ENCODE peak calls at places on chromosomes 7 and 10, in four cellular contexts. X is thoracic aorta, H is transverse colon, L is choroid plexus epithelial cell. F is an unnamed sample.

GRCh38 chr10:104080762-104081161 is 4.9 kb downstream of the COL17A1 start:
- DNase-seq in X (no peak), H (peak), L (no peak), F (no peak)

GRCh38 chr7:8881916-8882315 is 448.5 kb downstream of the NXPH1 start:
- DNase-seq in X (no peak), H (no peak), L (peak), F (no peak)

GRCh38 chr7:24119852-24120251 is 164.1 kb upstream of the NPY start:
- DNase-seq in X (no peak), H (no peak), L (no peak), F (no peak)

GRCh38 chr10:131650169-131650705 is 250.6 kb upstream of the PPP2R2D start:
- DNase-seq in X (no peak), H (no peak), L (no peak), F (no peak)

GRCh38 chr10:71451754-71452153 is 55.0 kb downstream of the CDH23 start:
- DNase-seq in X (no peak), H (no peak), L (no peak), F (no peak)

GRCh38 chr7:40839881-40840280 is 705.1 kb downstream of the SUGCT start:
- DNase-seq in X (no peak), H (no peak), L (peak), F (no peak)

GRCh38 chr7:23474098-23474828 is 4.0 kb upstream of the IGF2BP3 start:
- DNase-seq in X (no peak), H (peak), L (peak), F (peak)

GRCh38 chr10:13651969-13652720 is 65.4 kb downstream of the PRPF18 start:
- DNase-seq in X (no peak), H (no peak), L (no peak), F (no peak)

GRCh38 chr7:123979876-123980275 is 53.0 kb downstream of the TMEM229A start:
- DNase-seq in X (no peak), H (no peak), L (peak), F (no peak)

GRCh38 chr10:43852141-43852540 is 203.5 kb upstream of the ZNF32 start:
- DNase-seq in X (no peak), H (no peak), L (no peak), F (no peak)

GRCh38 chr7:43303740-43304241 is 191.3 kb downstream of the HECW1 start:
- DNase-seq in X (no peak), H (no peak), L (peak), F (peak)

GRCh38 chr7:19674266-19674960 is 34.4 kb downstream of the POLR1F start:
- DNase-seq in X (no peak), H (no peak), L (peak), F (no peak)

GRCh38 chr10:95567903-95568630 is 6.9 kb upstream of the SORBS1 start:
- DNase-seq in X (no peak), H (no peak), L (no peak), F (no peak)

GRCh38 chr7:22672892-22673637 is 53.9 kb upstream of the IL6 start:
- DNase-seq in X (no peak), H (no peak), L (no peak), F (no peak)

GRCh38 chr7:152489044-152489443 is 53.2 kb upstream of the KMT2C start:
- DNase-seq in X (no peak), H (no peak), L (no peak), F (no peak)

GRCh38 chr10:25895856-25896255 is 38.2 kb upstream of the MYO3A start:
- DNase-seq in X (no peak), H (no peak), L (no peak), F (no peak)

DNA sequence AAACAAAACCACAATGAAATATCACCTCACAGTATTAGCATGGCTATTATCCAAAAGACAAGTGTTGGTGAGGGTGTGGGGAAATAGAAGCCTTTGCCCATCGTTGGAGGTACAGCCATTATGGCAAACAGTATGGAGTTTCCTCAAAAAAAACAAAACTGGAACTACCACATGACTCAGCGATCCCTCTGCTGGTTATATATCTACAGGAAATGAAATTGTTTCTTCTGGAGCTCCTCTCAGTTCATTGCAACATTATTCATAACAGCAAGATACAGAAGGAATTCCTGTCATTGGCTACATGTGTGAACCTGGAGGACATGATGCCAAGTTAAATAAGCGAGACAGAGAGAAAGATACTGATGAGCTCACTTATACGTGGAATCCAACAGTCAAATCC is 2.4 kb upstream of the UBE3C start:
- DNase-seq in X (no peak), H (no peak), L (peak), F (peak)
- H3K4me3 ChIP-seq in X (peak), H (no peak), L (peak), F (no peak)

DNA sequence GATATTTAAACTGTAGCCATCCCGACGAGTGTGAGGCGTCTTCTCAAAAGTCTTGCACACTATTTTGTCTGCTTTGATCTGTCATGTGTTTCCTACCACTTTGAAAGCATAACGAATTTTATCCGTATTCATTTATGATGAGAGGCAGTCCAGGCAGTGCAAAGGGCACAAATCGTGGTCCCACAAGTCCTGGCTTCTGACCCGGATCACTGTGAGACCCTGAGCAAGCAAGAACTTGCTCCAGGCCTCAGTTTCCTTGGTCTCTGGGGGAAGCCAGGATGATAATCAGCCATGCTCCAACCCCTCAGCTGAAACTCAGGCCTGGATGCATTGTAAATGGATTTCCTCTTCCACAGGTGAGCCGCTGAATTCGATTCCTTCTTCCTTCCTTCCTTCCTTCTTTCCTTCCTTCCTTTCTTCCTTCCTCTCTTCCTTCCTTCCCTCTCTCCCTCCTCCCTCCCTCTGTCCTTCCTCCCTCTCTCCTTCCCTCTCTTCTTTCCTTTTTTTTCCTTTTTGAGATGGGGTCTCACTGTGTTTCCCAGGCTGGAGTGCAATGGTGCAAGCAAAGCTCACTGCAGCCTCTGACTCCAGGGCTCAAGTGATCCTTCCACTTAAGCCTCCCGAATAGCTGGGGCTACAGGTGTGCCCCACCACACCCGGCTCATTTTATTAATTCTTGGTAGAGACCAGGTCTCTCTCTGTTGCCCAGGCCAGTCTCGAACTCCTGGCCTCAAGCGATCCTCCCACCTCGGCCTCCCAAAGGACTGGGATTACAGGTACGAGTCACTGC is 18.4 kb upstream of the ZKSCAN1 start:
- DNase-seq in X (no peak), H (no peak), L (no peak), F (no peak)
- H3K4me3 ChIP-seq in X (peak), H (peak), L (peak), F (peak)

GRCh38 chr7:28955723-28956607 is 2.2 kb downstream of the TRIL start:
- DNase-seq in X (no peak), H (peak), L (peak), F (no peak)

GRCh38 chr7:28958235-28958945 is at the start of gene TRIL:
- DNase-seq in X (no peak), H (peak), L (peak), F (no peak)

GRCh38 chr7:28956608-28957063 is 1.5 kb downstream of the TRIL start:
- DNase-seq in X (no peak), H (peak), L (peak), F (no peak)

GRCh38 chr7:28957822-28958234 is 302 bp downstream of the TRIL start:
- DNase-seq in X (no peak), H (no peak), L (peak), F (no peak)

GRCh38 chr7:28957064-28957821 is 887 bp downstream of the TRIL start:
- DNase-seq in X (no peak), H (peak), L (peak), F (no peak)
- H3K4me3 ChIP-seq in X (peak), H (no peak), L (peak), F (peak)

GRCh38 chr7:149322737-149323136 is 60.7 kb downstream of the ZNF783 start:
- DNase-seq in X (no peak), H (no peak), L (no peak), F (no peak)

GRCh38 chr7:149320313-149321124 is 58.5 kb downstream of the ZNF783 start:
- DNase-seq in X (no peak), H (no peak), L (peak), F (no peak)

GRCh38 chr7:149319376-149319775 is 57.4 kb downstream of the ZNF783 start:
- DNase-seq in X (no peak), H (no peak), L (no peak), F (no peak)

GRCh38 chr7:149325248-149325647 is 63.3 kb downstream of the ZNF783 start:
- DNase-seq in X (no peak), H (no peak), L (no peak), F (no peak)

GRCh38 chr7:149321978-149322541 is 60.1 kb downstream of the ZNF783 start:
- DNase-seq in X (no peak), H (no peak), L (peak), F (no peak)
- H3K4me3 ChIP-seq in X (peak), H (no peak), L (peak), F (no peak)

DNA sequence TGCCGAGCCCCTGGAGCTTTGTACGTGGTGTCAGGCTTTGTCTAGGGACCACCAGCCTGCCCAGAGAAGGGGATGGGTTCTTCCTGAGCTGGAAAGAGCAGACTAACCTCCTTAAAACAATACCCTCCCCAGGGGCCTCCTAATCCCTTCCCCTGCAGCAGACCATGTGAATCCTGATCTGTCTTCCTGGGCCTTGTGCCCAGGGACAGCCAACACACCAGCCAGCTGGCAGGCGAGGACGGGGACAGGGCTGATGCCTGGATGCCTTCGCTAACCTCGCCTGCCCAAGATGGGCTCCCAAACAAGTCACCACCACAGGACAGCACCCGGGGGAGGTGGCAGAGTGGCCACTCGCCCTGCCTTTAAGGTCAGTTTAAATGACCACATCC is 17.6 kb downstream of the PODXL start:
- DNase-seq in X (no peak), H (no peak), L (no peak), F (no peak)
- H3K4me3 ChIP-seq in X (no peak), H (no peak), L (no peak), F (no peak)

GRCh38 chr10:122128357-122128756 is 139.4 kb downstream of the TACC2 start:
- DNase-seq in X (no peak), H (peak), L (no peak), F (no peak)
- H3K4me3 ChIP-seq in X (peak), H (no peak), L (no peak), F (no peak)

DNA sequence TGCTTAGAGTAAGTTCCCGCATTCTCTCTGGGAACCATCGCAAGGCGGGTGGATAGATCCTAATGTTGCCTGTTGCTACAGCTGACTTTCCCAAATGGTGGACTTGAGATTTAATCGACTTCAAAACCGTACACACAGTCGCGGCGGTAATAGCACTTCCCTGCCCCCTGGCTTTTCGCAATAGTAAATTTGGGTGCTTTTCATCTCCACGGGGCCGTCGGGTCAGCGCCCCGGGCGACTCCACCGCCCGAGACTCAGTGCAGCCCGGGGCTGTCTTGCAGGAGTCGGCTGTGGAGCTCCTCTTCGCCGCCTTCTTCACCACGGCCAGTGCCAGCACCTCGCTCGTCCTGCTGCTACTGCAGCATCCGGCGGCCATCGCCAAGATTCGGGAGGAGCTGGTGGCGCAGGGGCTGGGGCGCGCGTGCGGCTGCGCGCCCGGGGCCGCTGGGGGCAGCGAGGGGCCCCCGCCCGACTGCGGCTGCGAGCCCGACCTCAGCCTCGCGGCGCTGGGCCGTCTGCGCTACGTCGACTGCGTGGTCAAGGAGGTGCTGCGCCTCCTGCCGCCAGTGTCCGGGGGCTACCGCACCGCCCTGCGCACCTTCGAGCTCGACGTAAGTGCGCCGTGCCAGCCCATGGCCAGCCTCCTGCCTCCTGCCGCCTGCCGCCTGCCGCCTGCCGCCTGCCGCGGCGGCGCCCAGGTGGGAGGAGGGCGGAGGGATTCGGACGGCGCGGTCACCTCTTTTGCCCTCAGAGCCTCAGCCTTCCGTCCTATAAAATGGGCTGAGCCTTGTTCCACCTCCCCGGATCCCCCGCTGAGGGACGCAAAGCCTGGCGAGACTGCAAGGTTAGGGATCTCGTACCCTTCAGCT is 5.3 kb downstream of the CYP26C1 start:
- DNase-seq in X (no peak), H (no peak), L (no peak), F (no peak)
- H3K4me3 ChIP-seq in X (peak), H (no peak), L (no peak), F (no peak)

DNA sequence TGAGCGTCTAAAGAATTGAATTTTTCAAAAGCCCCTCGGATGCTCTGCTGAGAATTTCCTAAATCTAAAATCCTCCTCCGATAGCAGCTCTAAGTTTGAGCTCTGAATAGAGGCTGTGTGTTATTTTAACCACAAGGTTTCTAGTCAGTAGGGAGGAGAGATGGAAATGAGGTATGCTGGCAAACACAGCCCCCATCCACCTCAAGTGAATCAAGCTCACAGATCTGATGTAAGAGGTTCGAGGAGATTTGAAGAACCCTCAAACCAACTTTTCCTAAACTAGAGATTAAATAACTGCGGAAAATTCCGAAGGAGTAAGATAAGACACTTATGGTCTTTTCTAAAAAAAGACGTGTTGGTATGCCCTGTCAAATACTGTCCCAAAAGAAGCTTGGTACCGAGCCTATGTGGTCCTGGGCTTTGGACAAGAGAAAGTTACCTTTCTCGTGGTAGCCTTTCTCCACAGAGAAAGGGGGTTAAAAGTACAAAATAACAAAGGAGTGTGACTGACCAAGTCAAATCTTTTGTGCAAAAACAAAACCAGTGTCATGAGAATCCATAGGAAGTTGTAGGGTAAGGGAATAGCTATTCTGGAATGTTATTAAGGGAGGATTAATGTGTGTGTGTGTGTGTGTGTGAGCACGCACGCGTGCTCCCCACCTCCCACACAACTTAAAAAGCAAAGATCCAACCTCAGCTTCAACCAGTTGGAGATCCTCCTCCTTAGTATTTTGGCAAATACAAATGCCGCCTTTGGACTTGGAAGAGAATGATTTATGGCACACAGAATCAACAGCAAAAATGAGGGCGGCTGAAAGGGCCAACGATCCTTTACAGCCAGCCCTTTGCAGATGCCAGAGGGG is 56.2 kb upstream of the JCAD start:
- DNase-seq in X (no peak), H (no peak), L (peak), F (no peak)
- H3K4me3 ChIP-seq in X (peak), H (no peak), L (no peak), F (no peak)

F was measured in HFF-Myc.